ENCODE peak calls at places on chromosomes 2 and 18, in six cellular contexts. U, G, J, A, H and M are unnamed samples.

GRCh38 chr2:196356332-196356731 is 185.0 kb upstream of the STK17B start:
- DNase-seq in U (no peak), G (no peak), J (no peak), A (no peak), H (no peak), M (no peak)

GRCh38 chr2:97728091-97728596 is 14.8 kb downstream of the ZAP70 start:
- DNase-seq in U (no peak), G (no peak), J (no peak), A (no peak), H (no peak), M (no peak)

GRCh38 chr2:162430323-162430722 is 86.4 kb downstream of the GCA start:
- DNase-seq in U (peak; percentile 21), G (no peak), J (no peak), A (no peak), H (no peak), M (no peak)

GRCh38 chr2:161964070-161964645 is 109.9 kb downstream of the DPP4 start:
- DNase-seq in U (no peak), G (no peak), J (no peak), A (no peak), H (no peak), M (no peak)

GRCh38 chr2:70069049-70069448 is 18.2 kb upstream of the PCBP1 start:
- DNase-seq in U (peak; percentile 88), G (no peak), J (no peak), A (peak; percentile 90), H (no peak), M (peak; percentile 34)

GRCh38 chr2:148586528-148587128 is 57.9 kb upstream of the EPC2 start:
- DNase-seq in U (no peak), G (no peak), J (no peak), A (no peak), H (no peak), M (no peak)

GRCh38 chr18:63677490-63678225 is 16.0 kb upstream of the SERPINB3 start:
- DNase-seq in U (no peak), G (no peak), J (no peak), A (no peak), H (no peak), M (no peak)

GRCh38 chr2:101868525-101868924 is 123.2 kb upstream of the IL1R2 start:
- DNase-seq in U (no peak), G (no peak), J (no peak), A (no peak), H (no peak), M (no peak)

GRCh38 chr2:2161871-2162653 is 169.0 kb downstream of the MYT1L start:
- DNase-seq in U (no peak), G (no peak), J (no peak), A (no peak), H (no peak), M (no peak)

GRCh38 chr18:43650423-43650822 is 373.1 kb upstream of the SYT4 start:
- DNase-seq in U (no peak), G (no peak), J (no peak), A (no peak), H (no peak), M (no peak)

GRCh38 chr2:11738589-11739436 is 7.6 kb upstream of the LPIN1 start:
- DNase-seq in U (peak; percentile 75), G (peak; percentile 39), J (no peak), A (peak; percentile 56), H (peak; percentile 79), M (peak; percentile 74)

GRCh38 chr18:26714739-26715138 is 150.8 kb downstream of the AQP4 start:
- DNase-seq in U (no peak), G (no peak), J (no peak), A (no peak), H (no peak), M (no peak)

GRCh38 chr2:154551649-154552048 is 146.8 kb upstream of the KCNJ3 start:
- DNase-seq in U (no peak), G (no peak), J (no peak), A (no peak), H (no peak), M (no peak)

GRCh38 chr2:241300000-241300399 is 15.5 kb downstream of the HDLBP start:
- DNase-seq in U (no peak), G (no peak), J (peak; percentile 33), A (no peak), H (no peak), M (no peak)

GRCh38 chr2:142989276-142990204 is 112.1 kb downstream of the KYNU start:
- DNase-seq in U (peak; percentile 44), G (peak; percentile 24), J (no peak), A (peak; percentile 59), H (peak; percentile 39), M (peak; percentile 51)

GRCh38 chr2:217993817-217994459 is 8.9 kb downstream of the TNS1 start:
- DNase-seq in U (peak; percentile 28), G (no peak), J (peak; percentile 88), A (peak; percentile 27), H (peak; percentile 83), M (no peak)

GRCh38 chr18:28854964-28855363 is 678.0 kb upstream of the CDH2 start:
- DNase-seq in U (no peak), G (no peak), J (no peak), A (no peak), H (no peak), M (peak; percentile 29)

GRCh38 chr2:234770081-234770506 is 181.7 kb upstream of the SH3BP4 start:
- DNase-seq in U (no peak), G (no peak), J (no peak), A (no peak), H (peak; percentile 57), M (peak; percentile 68)

GRCh38 chr18:24187049-24187448 is 48.2 kb downstream of the CABYR start:
- DNase-seq in U (no peak), G (no peak), J (no peak), A (peak; percentile 63), H (no peak), M (no peak)

GRCh38 chr2:38274286-38275276 is 102.5 kb downstream of the ATL2 start:
- DNase-seq in U (peak; percentile 76), G (peak; percentile 79), J (peak; percentile 49), A (peak; percentile 81), H (peak; percentile 73), M (peak; percentile 64)

GRCh38 chr2:37414470-37414949 is 70.1 kb downstream of the QPCT start:
- DNase-seq in U (peak; percentile 39), G (peak; percentile 42), J (peak; percentile 27), A (peak; percentile 75), H (peak; percentile 74), M (peak; percentile 69)

GRCh38 chr2:28356095-28356911 is 36.4 kb upstream of the FOSL2 start:
- DNase-seq in U (no peak), G (no peak), J (peak; percentile 63), A (no peak), H (peak; percentile 40), M (peak; percentile 72)

GRCh38 chr2:18369750-18370149 is 190.7 kb downstream of the RDH14 start:
- DNase-seq in U (no peak), G (no peak), J (no peak), A (no peak), H (no peak), M (peak; percentile 88)

GRCh38 chr18:70620837-70621612 is 332.2 kb downstream of the SOCS6 start:
- DNase-seq in U (no peak), G (no peak), J (no peak), A (no peak), H (no peak), M (no peak)

GRCh38 chr2:186531257-186531775 is 45.3 kb downstream of the ZC3H15 start:
- DNase-seq in U (no peak), G (no peak), J (no peak), A (no peak), H (no peak), M (peak; percentile 36)

GRCh38 chr18:23479829-23480505 is 23.3 kb upstream of the RMC1 start:
- DNase-seq in U (no peak), G (no peak), J (no peak), A (no peak), H (no peak), M (no peak)

GRCh38 chr2:101743288-101743687 is 45.8 kb downstream of the MAP4K4 start:
- DNase-seq in U (no peak), G (no peak), J (no peak), A (no peak), H (no peak), M (no peak)

GRCh38 chr2:42102606-42103450 is 55.0 kb downstream of the PKDCC start:
- DNase-seq in U (no peak), G (no peak), J (no peak), A (no peak), H (peak; percentile 89), M (peak; percentile 35)
- H3K9ac ChIP-seq in U (no peak overlapping the region), G (no peak overlapping the region), J (no peak overlapping the region), A (peak overlapping the region; percentile 84), H (no peak overlapping the region), M (peak overlapping the region; percentile 61)

GRCh38 chr18:12906773-12907172 is 22.7 kb upstream of the PTPN2 start:
- DNase-seq in U (peak; percentile 17), G (no peak), J (no peak), A (no peak), H (no peak), M (no peak)

GRCh38 chr18:12911025-12911927 is 27.2 kb upstream of the PTPN2 start:
- DNase-seq in U (no peak), G (no peak), J (no peak), A (no peak), H (no peak), M (peak; percentile 36)

GRCh38 chr18:12908706-12909105 is 24.7 kb upstream of the PTPN2 start:
- DNase-seq in U (no peak), G (no peak), J (no peak), A (no peak), H (no peak), M (peak; percentile 7)

GRCh38 chr18:12907258-12907925 is 23.4 kb upstream of the PTPN2 start:
- DNase-seq in U (no peak), G (no peak), J (no peak), A (no peak), H (peak; percentile 42), M (peak; percentile 57)

GRCh38 chr18:12911928-12912703 is 28.1 kb upstream of the PTPN2 start:
- DNase-seq in U (no peak), G (no peak), J (no peak), A (no peak), H (no peak), M (no peak)
- H3K4me2 ChIP-seq in U (no peak overlapping the region), G (no peak overlapping the region), J (no peak overlapping the region), A (no peak overlapping the region), H (no peak overlapping the region), M (peak overlapping the region; percentile 85)

DNA sequence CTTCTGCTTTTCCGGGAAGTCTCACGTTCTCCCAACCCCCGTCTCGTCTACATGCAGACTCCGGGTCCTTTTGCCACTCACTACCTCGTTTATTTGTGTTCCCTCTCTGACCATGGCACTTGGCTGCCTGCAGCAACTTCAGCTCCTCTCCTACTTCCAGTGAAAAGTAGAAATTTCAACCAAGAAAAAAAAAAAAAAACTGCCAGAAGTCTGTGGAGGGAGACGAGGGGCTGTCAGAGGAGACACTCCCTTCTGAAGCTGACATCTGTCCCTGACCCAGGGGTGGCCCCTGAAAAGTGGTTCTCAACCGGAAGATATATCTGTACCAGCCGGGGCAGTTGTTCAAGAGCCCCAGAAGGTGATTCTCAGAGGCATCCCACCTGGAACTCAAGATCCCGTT is 742 bp upstream of the MYO5B start:
- DNase-seq in U (no peak), G (no peak), J (no peak), A (no peak), H (no peak), M (no peak)
- TF ChIP-seq EZH2 in U (no peak), G (no peak), J (no peak), A (no peak), H (no peak), M (no peak)

DNA sequence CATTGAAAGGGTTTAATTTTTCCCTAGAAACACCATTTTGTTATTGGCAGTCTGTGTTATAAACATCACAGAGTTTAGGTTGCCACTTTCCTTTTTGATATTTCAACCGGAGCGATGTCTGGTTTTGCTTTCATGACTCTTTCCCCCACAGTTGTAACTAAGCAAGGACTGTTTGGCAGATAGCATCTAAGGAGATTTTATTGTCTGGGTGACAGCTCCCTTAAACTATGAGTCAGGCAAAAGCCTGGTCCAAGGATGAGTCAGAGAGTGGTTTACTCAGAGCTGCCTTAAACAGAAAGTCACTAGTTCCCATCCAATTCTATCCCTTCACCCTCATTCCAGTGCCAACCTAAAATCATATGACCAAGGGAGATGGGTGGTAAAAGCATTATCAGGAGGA is 341.6 kb upstream of the VWC2L start:
- DNase-seq in U (peak; percentile 5), G (peak; percentile 83), J (no peak), A (no peak), H (no peak), M (peak; percentile 93)
- H3K9ac ChIP-seq in U (no peak overlapping the region), G (no peak overlapping the region), J (no peak overlapping the region), A (no peak overlapping the region), H (no peak overlapping the region), M (peak overlapping the region; percentile 55)